ENCODE peak calls at places on chromosomes 5 and 9, in four cellular contexts. H is activated CD4-positive, alpha-beta T cell treated with anti-CD3 and anti-CD28 coated beads, Interleukin-2, amount 50 U/mL, for 1 hour; J is AG08396; P is activated effector memory CD4-positive, alpha-beta T cell treated with anti-CD3 and anti-CD28 coated beads, Interleukin-2, amount 50 U/mL, for 16 hours. F is an unnamed sample.

GRCh38 chr5:158172005-158172404 is 313.1 kb upstream of the CLINT1 start:
- DNase-seq in J (no peak), P (no peak), H (no peak), F (no peak)

GRCh38 chr5:57324888-57325287 is 151.0 kb downstream of the GPBP1 start:
- DNase-seq in P (no peak), J (no peak), H (no peak), F (no peak)

GRCh38 chr9:127183814-127184582 is 61.6 kb upstream of the ANGPTL2 start:
- DNase-seq in H (no peak), P (no peak), J (peak), F (no peak)

GRCh38 chr5:87076931-87077330 is 190.8 kb upstream of the RASA1 start:
- DNase-seq in H (no peak), J (no peak), P (no peak), F (no peak)

GRCh38 chr9:134355561-134356278 is 29.5 kb downstream of the RXRA start:
- DNase-seq in J (no peak), H (no peak), P (no peak), F (no peak)

GRCh38 chr5:35345222-35345621 is 114.9 kb upstream of the PRLR start:
- DNase-seq in H (no peak), P (no peak), J (no peak), F (no peak)

GRCh38 chr5:147458581-147458980 is 51.3 kb downstream of the DPYSL3 start:
- DNase-seq in J (no peak), P (no peak), H (no peak), F (no peak)

GRCh38 chr5:61416410-61416809 is 84.4 kb downstream of the ZSWIM6 start:
- DNase-seq in J (no peak), P (no peak), H (no peak), F (no peak)

GRCh38 chr9:21402387-21403247 is 6.3 kb upstream of the IFNA8 start:
- DNase-seq in P (no peak), H (no peak), J (no peak), F (no peak)

GRCh38 chr5:175668006-175668405 is 10.1 kb downstream of the HRH2 start:
- DNase-seq in H (no peak), P (no peak), J (no peak), F (no peak)

GRCh38 chr5:90434116-90434714 is 24.7 kb upstream of the CETN3 start:
- DNase-seq in J (peak), P (peak), H (peak), F (peak)

GRCh38 chr9:74961496-74961895 is 8.8 kb upstream of the C9orf40 start:
- DNase-seq in P (no peak), H (no peak), J (no peak), F (no peak)